ENCODE peak calls at places on chromosome 5, in four cellular contexts. V is gastrocnemius medialis, M is tibial nerve, Z is body of pancreas. J is an unnamed sample.

GRCh38 chr5:132546108-132546507 is 2.8 kb upstream of the IL5 start:
- DNase-seq in M (no peak), Z (no peak), V (no peak), J (no peak)

GRCh38 chr5:1723957-1724821 is 75.4 kb downstream of the MRPL36 start:
- DNase-seq in Z (no peak), V (no peak), M (no peak), J (peak; percentile 3)

GRCh38 chr5:60161340-60161934 is 267.9 kb upstream of the PDE4D start:
- DNase-seq in M (no peak), V (no peak), Z (no peak), J (no peak)

GRCh38 chr5:123142206-123142915 is 53.3 kb downstream of the PRDM6 start:
- DNase-seq in Z (no peak), V (no peak), M (no peak), J (no peak)

GRCh38 chr5:79133121-79133656 is 21.6 kb downstream of the BHMT start:
- DNase-seq in M (no peak), Z (no peak), V (no peak), J (no peak)

GRCh38 chr5:20554001-20554400 is 566.0 kb upstream of the CDH18 start:
- DNase-seq in M (no peak), V (no peak), Z (no peak), J (no peak)

GRCh38 chr5:79146352-79146751 is 34.7 kb downstream of the BHMT start:
- DNase-seq in M (no peak), Z (no peak), V (no peak), J (no peak)

GRCh38 chr5:175889910-175890684 is 18.7 kb downstream of the CPLX2 start:
- DNase-seq in M (no peak), V (no peak), Z (peak; percentile 31), J (no peak)

GRCh38 chr5:147949711-147950573 is 43.6 kb upstream of the C5orf46 start:
- DNase-seq in V (no peak), Z (no peak), M (no peak), J (no peak)

GRCh38 chr5:154485850-154486426 is 7.9 kb upstream of the HAND1 start:
- DNase-seq in Z (no peak), M (no peak), V (no peak), J (no peak)

GRCh38 chr5:127988149-127988755 is 95.3 kb upstream of the SLC12A2 start:
- DNase-seq in M (no peak), V (no peak), Z (peak; percentile 9), J (no peak)

GRCh38 chr5:132500931-132501628 is 10.5 kb upstream of the IRF1 start:
- DNase-seq in Z (peak; percentile 82), V (peak; percentile 50), M (no peak), J (peak; percentile 33)

GRCh38 chr5:144469106-144469505 is 298.4 kb downstream of the KCTD16 start:
- DNase-seq in Z (no peak), V (no peak), M (no peak), J (no peak)

GRCh38 chr5:122093415-122093814 is 15.4 kb upstream of the LOX start:
- DNase-seq in M (no peak), V (no peak), Z (no peak), J (no peak)

GRCh38 chr5:112563169-112563826 is 144.2 kb upstream of the EPB41L4A start:
- DNase-seq in M (no peak), Z (no peak), V (no peak), J (no peak)

GRCh38 chr5:78804995-78805394 is 156.4 kb upstream of the LHFPL2 start:
- DNase-seq in V (no peak), Z (no peak), M (no peak), J (no peak)

GRCh38 chr5:1648806-1649205 is 125.0 kb upstream of the LPCAT1 start:
- DNase-seq in Z (no peak), V (no peak), M (no peak), J (no peak)

GRCh38 chr5:68251804-68252648 is 36.5 kb downstream of the PIK3R1 start:
- DNase-seq in V (peak; percentile 73), Z (peak; percentile 24), M (no peak), J (peak; percentile 24)
- H3K4me1 ChIP-seq in V (peaks cover 81% of the 10 kb centered on the region), Z (peaks cover 21% of the 10 kb centered on the region), M (peaks cover 3% of the 10 kb centered on the region), J (peaks cover 9% of the 10 kb centered on the region)

GRCh38 chr5:68708156-68708841 is 385.5 kb upstream of the SLC30A5 start:
- DNase-seq in M (no peak), V (no peak), Z (no peak), J (no peak)
- H3K27ac ChIP-seq in M (no peak overlapping the region), V (no peak overlapping the region), Z (no peak overlapping the region), J (no peak overlapping the region)

GRCh38 chr5:93621340-93621872 is 38.4 kb downstream of the NR2F1 start:
- DNase-seq in M (peak; percentile 40), V (peak; percentile 40), Z (peak; percentile 69), J (peak; percentile 53)
- TF ChIP-seq POLR2A in M (no peak), V (no peak), Z (no peak), J (no peak)

DNA sequence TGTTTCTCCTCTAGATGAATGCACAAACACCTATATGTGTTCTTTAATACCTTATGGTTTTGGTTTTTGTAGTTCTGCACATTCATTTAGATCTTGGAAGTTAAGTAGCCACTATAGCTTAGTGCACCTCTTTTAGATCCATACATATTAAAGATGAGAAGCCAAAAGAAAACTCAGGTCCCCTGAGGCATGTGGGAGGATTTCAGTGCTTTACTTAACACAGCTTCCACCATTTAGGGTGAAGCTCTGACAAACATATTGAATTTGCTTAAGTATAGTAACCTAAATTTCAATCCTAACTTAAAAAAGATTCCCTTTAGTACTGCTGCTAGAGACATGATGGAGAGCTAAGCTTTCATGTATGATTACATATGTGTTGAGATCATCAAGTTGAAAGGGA is 25.6 kb upstream of the RICTOR start:
- DNase-seq in M (no peak), V (no peak), Z (no peak), J (no peak)
- H3K4me1 ChIP-seq in M (no peaks in the 10 kb centered on the region), V (no peaks in the 10 kb centered on the region), Z (no peaks in the 10 kb centered on the region), J (no peaks in the 10 kb centered on the region)

GRCh38 chr5:117054141-117054540 is 479.5 kb upstream of the SEMA6A start:
- DNase-seq in Z (no peak), M (no peak), V (no peak), J (no peak)
- H3K27ac ChIP-seq in Z (no peak overlapping the region), M (no peak overlapping the region), V (no peak overlapping the region), J (no peak overlapping the region)

DNA sequence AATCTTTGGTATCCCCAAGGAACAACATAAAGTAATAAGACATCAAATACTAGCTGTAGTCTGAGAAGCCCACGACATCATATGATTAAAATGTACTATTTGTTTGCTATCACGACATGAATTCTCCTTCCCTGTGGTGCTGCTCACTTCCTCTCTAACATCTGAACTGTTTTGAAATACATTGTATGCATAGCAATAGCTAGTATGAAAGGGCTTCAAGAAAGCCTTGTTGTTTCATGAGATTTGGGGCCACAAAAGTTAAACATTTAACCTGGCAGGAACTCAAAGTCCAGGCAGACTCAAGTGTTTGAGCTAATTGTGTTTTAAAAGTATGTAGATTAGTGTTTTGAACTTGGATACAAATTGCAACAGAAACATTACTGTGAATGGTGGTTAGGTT is 237.4 kb upstream of the PTGER4 start:
- DNase-seq in Z (no peak), M (no peak), V (no peak), J (no peak)
- TF ChIP-seq POLR2A in Z (no peak), M (no peak), V (no peak), J (no peak)

DNA sequence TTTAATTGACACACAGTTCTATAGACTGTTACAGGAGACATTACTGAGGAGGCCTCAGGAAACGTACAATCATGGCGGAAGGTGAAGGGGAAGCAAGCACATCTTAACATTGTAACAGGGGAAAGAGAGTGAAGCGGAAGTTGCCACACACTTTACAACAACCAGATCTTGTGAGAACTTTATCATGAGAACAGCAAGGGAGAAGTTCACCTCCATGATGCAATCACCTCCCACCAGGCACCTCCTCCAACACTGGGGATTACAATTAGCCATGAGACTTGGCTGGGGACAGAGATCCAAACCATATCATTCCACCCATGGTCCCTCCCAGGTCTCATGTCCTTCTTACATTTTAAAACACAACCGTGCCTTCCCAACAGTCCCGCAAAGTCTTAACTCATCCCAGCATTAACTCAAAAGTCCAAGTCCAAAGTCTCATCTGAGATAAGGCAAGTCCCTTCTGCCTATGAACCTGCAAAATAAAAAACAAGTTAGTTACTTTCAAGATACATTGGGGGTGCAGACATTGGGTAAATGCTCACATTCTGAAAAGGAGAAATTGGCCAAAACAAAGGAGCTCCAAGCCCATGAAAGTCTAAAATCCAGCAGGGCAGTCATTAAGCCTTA is 138.3 kb downstream of the TMEM161B start:
- DNase-seq in V (no peak), M (no peak), Z (no peak), J (no peak)
- H3K4me1 ChIP-seq in V (no peaks in the 10 kb centered on the region), M (no peaks in the 10 kb centered on the region), Z (no peaks in the 10 kb centered on the region), J (no peaks in the 10 kb centered on the region)

GRCh38 chr5:54516051-54516645 is 1.4 kb upstream of the SNX18 start:
- DNase-seq in V (no peak), M (no peak), Z (no peak), J (no peak)
- H3K27ac ChIP-seq in V (no peak overlapping the region), M (peak overlapping the region; percentile 46), Z (no peak overlapping the region), J (no peak overlapping the region)

J was measured in prostate gland.